ENCODE peak calls at places on chromosomes 12 and 14, in six cellular contexts. P, T, N, J, B and O are unnamed samples.

GRCh38 chr14:90456551-90456950 is 59.7 kb downstream of the CALM1 start:
- DNase-seq in B (no peak), N (no peak), P (no peak), T (no peak), J (no peak), O (no peak)

GRCh38 chr12:67067453-67068203 is 201.5 kb upstream of the CAND1 start:
- DNase-seq in N (no peak), J (no peak), T (peak), B (peak), P (no peak), O (peak)

GRCh38 chr14:54225457-54225856 is 171.3 kb upstream of the CDKN3 start:
- DNase-seq in J (no peak), B (no peak), T (no peak), P (no peak), N (no peak), O (no peak)

GRCh38 chr14:104296388-104297312 is 158.3 kb downstream of the KIF26A start:
- DNase-seq in J (peak), T (no peak), P (peak), B (peak), N (peak), O (peak)

GRCh38 chr12:52543985-52544888 is 8.7 kb downstream of the KRT71 start:
- DNase-seq in P (no peak), N (peak), J (peak), T (peak), B (peak), O (peak)

GRCh38 chr12:101863971-101864370 is 13.4 kb upstream of the DRAM1 start:
- DNase-seq in J (no peak), B (no peak), P (no peak), T (no peak), N (no peak), O (no peak)

GRCh38 chr12:1217191-1217949 is 226.3 kb downstream of the ERC1 start:
- DNase-seq in T (no peak), B (no peak), J (no peak), P (no peak), N (no peak), O (peak)

GRCh38 chr14:65927871-65928270 is 515.3 kb downstream of the FUT8 start:
- DNase-seq in B (no peak), J (no peak), P (no peak), T (peak), N (no peak), O (no peak)

GRCh38 chr14:29897181-29897580 is 30.5 kb downstream of the PRKD1 start:
- DNase-seq in B (no peak), T (no peak), N (no peak), P (no peak), J (no peak), O (no peak)

GRCh38 chr12:22101749-22102243 is 55.8 kb downstream of the CMAS start:
- DNase-seq in B (no peak), N (no peak), P (no peak), J (peak), T (no peak), O (no peak)

GRCh38 chr14:58549358-58549757 is 88.4 kb upstream of the DACT1 start:
- DNase-seq in J (no peak), B (no peak), P (no peak), T (peak), N (no peak), O (no peak)

GRCh38 chr12:116692605-116693004 is 45.3 kb downstream of the SPRING1 start:
- DNase-seq in B (no peak), J (no peak), T (no peak), N (no peak), P (no peak), O (no peak)

GRCh38 chr12:107449891-107450290 is 235.7 kb upstream of the PWP1 start:
- DNase-seq in J (no peak), N (no peak), T (no peak), P (no peak), B (no peak), O (no peak)

GRCh38 chr12:117576053-117576452 is 214.6 kb upstream of the NOS1 start:
- DNase-seq in N (no peak), P (no peak), B (no peak), J (no peak), T (no peak), O (no peak)

GRCh38 chr14:57389646-57390036 is 745 bp upstream of the NAA30 start:
- DNase-seq in P (no peak), B (peak), N (no peak), T (peak), J (no peak), O (peak)

GRCh38 chr12:1533602-1534304 is 60.6 kb downstream of the FBXL14 start:
- DNase-seq in N (no peak), T (no peak), J (no peak), B (peak), P (no peak), O (no peak)

GRCh38 chr14:32129124-32129523 is 52.0 kb downstream of the ARHGAP5 start:
- DNase-seq in J (no peak), T (no peak), N (no peak), B (no peak), P (no peak), O (no peak)

GRCh38 chr14:93891756-93892504 is 35.2 kb upstream of the FAM181A start:
- DNase-seq in T (no peak), P (no peak), J (no peak), N (no peak), B (no peak), O (no peak)

GRCh38 chr12:1398673-1399072 is 195.7 kb downstream of the FBXL14 start:
- DNase-seq in N (no peak), T (peak), P (no peak), J (no peak), B (no peak), O (no peak)

GRCh38 chr14:54343276-54344121 is 53.3 kb upstream of the CDKN3 start:
- DNase-seq in B (no peak), T (no peak), N (no peak), P (no peak), J (no peak), O (no peak)

GRCh38 chr12:34219046-34219770 is 196.9 kb downstream of the ALG10 start:
- DNase-seq in T (peak), P (no peak), N (no peak), B (no peak), J (no peak), O (no peak)

GRCh38 chr14:100297320-100298300 is 8.6 kb downstream of the SLC25A29 start:
- DNase-seq in N (peak), B (no peak), P (peak), T (no peak), J (peak), O (no peak)

GRCh38 chr12:31035226-31035625 is 38.4 kb upstream of the DDX11 start:
- DNase-seq in J (no peak), N (no peak), T (no peak), P (no peak), B (no peak), O (no peak)

GRCh38 chr14:50647753-50648152 is 20.4 kb downstream of the SAV1 start:
- DNase-seq in P (no peak), B (no peak), T (no peak), J (no peak), N (no peak), O (no peak)

GRCh38 chr12:117092886-117093285 is 6.3 kb downstream of the TESC start:
- DNase-seq in T (no peak), J (no peak), P (peak), B (no peak), N (no peak), O (no peak)

GRCh38 chr12:49293056-49293956 is 1.6 kb upstream of the PRPH start:
- DNase-seq in T (peak), J (peak), B (peak), P (no peak), N (peak), O (no peak)

GRCh38 chr14:63795532-63795931 is 57.3 kb upstream of the SYNE2 start:
- DNase-seq in T (no peak), P (no peak), N (no peak), B (no peak), J (no peak), O (no peak)

GRCh38 chr12:58171914-58172313 is 230.5 kb downstream of the ATP23 start:
- DNase-seq in N (no peak), P (no peak), B (no peak), J (no peak), T (no peak), O (no peak)

GRCh38 chr14:22780105-22780679 is 13.7 kb downstream of the OXA1L start:
- DNase-seq in P (no peak), T (no peak), N (no peak), B (no peak), J (no peak), O (peak)

GRCh38 chr12:119594399-119594730 is 791 bp downstream of the TMEM233 start:
- DNase-seq in J (no peak), N (no peak), B (peak), P (no peak), T (peak), O (no peak)

GRCh38 chr12:76226397-76226796 is 121.8 kb downstream of the BBS10 start:
- DNase-seq in T (no peak), N (no peak), B (no peak), P (no peak), J (no peak), O (no peak)

GRCh38 chr12:53066594-53066978 is 12.6 kb downstream of the SPRYD3 start:
- DNase-seq in J (peak), B (no peak), T (no peak), N (no peak), P (no peak), O (no peak)

GRCh38 chr12:6826734-6827436 is 1.3 kb upstream of the P3H3 start:
- DNase-seq in B (no peak), N (no peak), J (no peak), T (no peak), P (no peak), O (peak)

DNA sequence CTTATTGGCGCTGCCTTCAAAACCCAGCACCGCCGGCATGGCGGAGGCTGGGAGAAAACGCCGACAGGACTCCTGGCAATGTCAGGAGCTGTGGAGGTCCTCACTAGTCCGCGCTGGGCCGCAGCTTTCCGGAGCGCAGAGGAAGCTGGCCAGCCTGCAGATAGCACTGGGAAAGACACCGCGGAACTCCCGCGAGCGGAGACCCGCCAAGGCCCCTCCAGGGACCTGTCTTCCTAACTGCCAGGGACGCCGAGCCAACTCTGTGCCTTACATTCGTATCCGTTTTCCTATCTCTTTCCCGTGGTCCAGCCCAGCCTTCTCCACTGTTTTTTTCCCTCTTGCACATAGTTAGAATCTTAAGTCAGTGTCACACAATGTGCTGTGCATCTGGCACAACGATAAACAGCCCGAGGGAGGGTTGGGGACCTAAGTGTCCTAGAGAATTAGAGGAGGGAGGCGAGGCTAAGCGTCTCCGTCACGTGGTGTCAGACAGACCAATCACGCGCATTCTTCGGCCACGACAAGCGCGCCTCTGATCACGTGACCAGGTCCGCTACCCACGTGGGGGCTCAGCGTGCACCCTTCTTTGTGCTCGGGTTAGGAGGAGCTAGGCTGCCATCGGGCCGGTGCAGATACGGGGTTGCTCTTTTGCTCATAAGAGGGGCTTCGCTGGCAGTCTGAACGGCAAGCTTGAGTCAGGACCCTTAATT is at the start of the genes APEX1 and OSGEP:
- DNase-seq in B (peak), N (peak), P (peak), T (peak), J (peak), O (peak)
- TF ChIP-seq CTCF in B (no peak), N (no peak), P (no peak), T (no peak), J (no peak), O (no peak)

DNA sequence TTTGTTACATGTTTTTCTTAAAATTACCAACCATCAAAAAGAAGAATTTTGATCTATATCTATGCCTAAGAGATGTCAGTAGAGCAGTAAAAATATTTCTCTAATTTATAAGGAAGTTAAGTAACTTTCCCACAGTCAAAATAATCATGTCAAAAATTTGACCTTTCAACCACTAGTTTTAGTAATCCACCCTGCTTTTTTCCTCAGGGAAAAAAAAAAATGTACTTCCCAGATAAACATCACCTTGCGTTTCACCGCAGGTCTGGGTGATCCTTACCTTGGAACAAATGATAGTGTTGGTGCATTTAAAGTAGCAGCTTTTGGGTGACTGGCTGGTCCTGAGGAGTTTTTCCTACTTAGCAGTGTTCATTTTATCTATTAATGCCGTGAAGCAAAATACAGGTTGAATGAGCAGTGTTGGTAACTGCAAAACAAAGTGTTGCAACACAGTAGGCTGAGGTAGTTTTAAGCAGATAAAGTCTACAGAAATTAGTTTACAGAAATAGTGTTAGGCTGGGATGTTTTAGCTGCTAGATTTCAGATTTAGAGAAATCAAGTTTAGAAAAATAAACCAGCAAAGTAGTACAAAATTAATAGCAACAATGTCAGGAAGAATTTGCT is 137.2 kb upstream of the DNM1L start:
- DNase-seq in N (no peak), J (no peak), T (no peak), B (no peak), P (no peak), O (no peak)
- H3K27ac ChIP-seq in N (no peak), J (no peak), T (peak), B (no peak), P (peak), O (no peak)

DNA sequence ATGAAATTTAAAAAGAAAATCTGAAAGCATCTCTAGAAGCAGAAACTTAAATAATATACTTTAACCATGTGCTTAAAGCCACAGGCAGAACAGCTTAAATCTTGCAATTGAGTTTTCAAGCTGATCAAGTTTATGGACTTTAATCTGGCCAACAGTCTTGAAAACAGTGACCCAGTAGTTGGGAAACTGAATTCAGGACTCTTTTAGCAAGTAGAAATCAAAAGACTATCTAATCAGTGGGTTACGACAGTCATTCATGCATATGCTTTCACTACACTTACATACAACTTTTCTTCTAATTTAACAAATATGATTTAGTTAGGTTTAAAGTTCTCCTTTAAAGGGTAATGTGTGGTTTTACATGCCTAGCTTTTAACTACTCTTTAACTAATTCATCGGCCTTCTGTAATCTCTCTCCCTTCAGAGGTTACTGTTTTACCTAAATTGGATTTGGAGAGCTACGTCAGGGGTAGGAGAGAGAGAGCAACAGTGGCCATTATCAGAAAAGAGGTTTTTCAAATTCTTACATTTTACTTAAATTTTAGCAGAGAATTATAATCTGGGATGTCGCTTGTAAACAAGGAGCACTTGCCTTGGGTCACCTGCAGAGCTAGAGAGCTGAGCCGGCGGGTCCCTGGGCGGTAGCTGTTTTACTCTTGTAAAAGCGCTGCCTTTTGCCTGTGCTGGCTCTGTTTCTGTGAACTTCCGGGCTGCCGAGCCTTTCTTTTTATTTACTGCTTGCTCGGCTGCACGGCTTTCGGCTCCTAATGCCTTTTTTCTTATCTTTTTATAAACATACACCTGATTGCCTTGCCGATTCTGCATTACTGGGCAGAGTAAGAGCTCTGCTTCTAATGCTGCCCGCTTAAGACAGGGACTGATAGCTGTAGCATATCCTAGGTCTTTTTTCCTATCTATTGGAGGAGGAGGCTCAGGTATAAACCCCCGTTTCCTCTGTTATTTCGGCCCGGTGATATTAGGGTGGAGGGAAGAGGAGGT is 17.4 kb upstream of the LYZ start:
- DNase-seq in J (no peak), P (peak), T (peak), N (no peak), B (peak), O (peak)
- TF ChIP-seq CTCF in J (no peak), P (no peak), T (no peak), N (no peak), B (no peak), O (no peak)

GRCh38 chr12:20523658-20524057 is 155.3 kb downstream of the PDE3A start:
- DNase-seq in B (no peak), T (no peak), P (no peak), J (no peak), N (no peak), O (no peak)

GRCh38 chr12:20524113-20524512 is 155.8 kb downstream of the PDE3A start:
- DNase-seq in T (peak), B (no peak), J (no peak), N (no peak), P (no peak), O (no peak)

GRCh38 chr12:20525064-20525610 is 156.8 kb downstream of the PDE3A start:
- DNase-seq in J (no peak), N (no peak), B (no peak), P (no peak), T (no peak), O (no peak)

GRCh38 chr12:20528208-20528607 is 159.9 kb downstream of the PDE3A start:
- DNase-seq in P (no peak), B (no peak), N (no peak), T (no peak), J (no peak), O (no peak)

GRCh38 chr12:20527396-20528154 is 159.2 kb downstream of the PDE3A start:
- DNase-seq in J (no peak), P (no peak), N (no peak), T (no peak), B (no peak), O (no peak)
- H3K27ac ChIP-seq in J (peak), P (no peak), N (peak), T (no peak), B (no peak), O (no peak)